ENCODE peak calls at places on chromosomes 13 and 19, in five cellular contexts. Q is cardiac muscle cell, E is uterus, V is upper lobe of left lung, X is lung. A is an unnamed sample. For H3K9me3 and H3K4me1, the result is how much of the 10 kb centered on the place peaks cover.

GRCh38 chr19:18991050-18991449 is 42.3 kb downstream of the SUGP2 start:
- DNase-seq in Q (no peak), E (no peak), V (no peak), X (no peak), A (no peak)

GRCh38 chr19:4130635-4131438 is 6.9 kb upstream of the MAP2K2 start:
- DNase-seq in Q (peak), E (no peak), V (no peak), X (no peak), A (peak)

GRCh38 chr19:45826934-45827333 is 11.8 kb upstream of the RSPH6A start:
- DNase-seq in Q (no peak), E (no peak), V (no peak), X (no peak), A (no peak)

GRCh38 chr13:47146991-47147783 is 250.3 kb upstream of the HTR2A start:
- DNase-seq in Q (no peak), E (no peak), V (no peak), X (no peak), A (no peak)

GRCh38 chr13:113792236-113792770 is 33.3 kb downstream of the TMEM255B start:
- DNase-seq in Q (no peak), E (no peak), V (no peak), X (no peak), A (no peak)

GRCh38 chr13:20566424-20566916 is 487 bp upstream of the IFT88 start:
- DNase-seq in Q (no peak), E (peak), V (no peak), X (no peak), A (no peak)

GRCh38 chr13:92807343-92807742 is 419.3 kb upstream of the GPC6 start:
- DNase-seq in Q (peak), E (no peak), V (no peak), X (no peak), A (no peak)

GRCh38 chr19:925087-925911 is 536 bp upstream of the ARID3A start:
- DNase-seq in Q (peak), E (peak), V (peak), X (peak), A (peak)

GRCh38 chr19:45657520-45658163 is 10.4 kb upstream of the GIPR start:
- DNase-seq in Q (no peak), E (no peak), V (no peak), X (no peak), A (peak)

GRCh38 chr13:36918246-36919060 is 1.6 kb downstream of the SMAD9 start:
- DNase-seq in Q (peak), E (no peak), V (no peak), X (no peak), A (no peak)

GRCh38 chr13:40240293-40240692 is 426.1 kb downstream of the FOXO1 start:
- DNase-seq in Q (no peak), E (no peak), V (no peak), X (no peak), A (no peak)

GRCh38 chr13:96279904-96280303 is 190.0 kb downstream of the HS6ST3 start:
- DNase-seq in Q (no peak), E (no peak), V (no peak), X (no peak), A (no peak)

GRCh38 chr13:34777914-34778303 is 164.2 kb upstream of the NBEA start:
- DNase-seq in Q (no peak), E (no peak), V (no peak), X (no peak), A (no peak)
- H3K9me3 ChIP-seq in Q (under half), E (under half), V (under half), X (under half), A (under half)

GRCh38 chr19:30006206-30006605 is 64.2 kb downstream of the URI1 start:
- DNase-seq in Q (no peak), E (no peak), V (no peak), X (no peak), A (no peak)

GRCh38 chr19:30011051-30011578 is 69.1 kb downstream of the URI1 start:
- DNase-seq in Q (no peak), E (no peak), V (no peak), X (no peak), A (no peak)

GRCh38 chr19:30009013-30009412 is 67.0 kb downstream of the URI1 start:
- DNase-seq in Q (no peak), E (no peak), V (no peak), X (no peak), A (no peak)

GRCh38 chr19:30004403-30004802 is 62.4 kb downstream of the URI1 start:
- DNase-seq in Q (no peak), E (no peak), V (no peak), X (no peak), A (no peak)

DNA sequence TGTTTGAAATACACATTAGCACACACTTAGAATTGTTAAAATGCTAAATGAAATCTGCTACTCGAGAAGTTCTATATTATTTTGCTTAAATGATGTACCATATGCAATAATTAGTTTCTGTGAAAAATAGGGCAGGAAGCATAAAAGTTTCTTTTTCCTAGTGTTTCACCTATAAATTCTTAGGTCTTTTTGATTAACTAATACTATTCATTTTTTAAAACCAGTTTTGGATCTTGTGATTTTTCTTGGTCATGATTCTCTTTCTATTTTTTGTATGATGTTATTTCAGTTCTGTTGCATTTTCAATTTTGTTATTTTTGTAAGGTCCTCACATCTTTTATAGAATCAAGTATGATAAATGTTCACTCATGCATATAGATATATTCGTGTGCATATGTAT is 66.1 kb downstream of the URI1 start:
- DNase-seq in Q (no peak), E (no peak), V (no peak), X (no peak), A (no peak)
- H3K4me1 ChIP-seq in Q (under half), E (under half), V (under half), X (under half), A (under half)

GRCh38 chr13:79936368-79937136 is 404.4 kb downstream of the SPRY2 start:
- DNase-seq in Q (peak), E (peak), V (no peak), X (peak), A (no peak)

GRCh38 chr13:79932556-79932955 is 408.4 kb downstream of the SPRY2 start:
- DNase-seq in Q (no peak), E (no peak), V (no peak), X (no peak), A (no peak)

GRCh38 chr13:79935121-79935520 is 405.8 kb downstream of the SPRY2 start:
- DNase-seq in Q (no peak), E (no peak), V (no peak), X (no peak), A (no peak)

GRCh38 chr13:79937311-79938243 is 403.3 kb downstream of the SPRY2 start:
- DNase-seq in Q (no peak), E (no peak), V (no peak), X (no peak), A (no peak)

DNA sequence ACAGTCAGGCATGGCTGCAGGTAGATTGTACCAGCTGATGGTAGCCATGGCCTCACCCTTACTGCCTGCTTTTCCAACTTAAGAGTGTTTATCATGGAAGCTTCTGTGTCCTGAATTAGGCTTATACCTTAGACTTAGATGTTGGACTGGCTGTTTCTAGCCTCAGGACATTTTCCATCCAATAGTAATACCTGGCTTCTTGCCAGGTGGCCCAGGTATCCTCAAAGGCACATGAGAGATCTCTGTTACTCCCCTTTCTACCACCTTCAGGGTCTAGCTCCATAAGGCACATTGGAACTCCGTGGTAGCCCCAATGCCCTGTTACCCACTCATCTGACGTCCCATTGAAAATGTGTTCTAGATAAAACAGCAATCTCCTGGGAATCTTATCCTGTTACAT is 407.5 kb downstream of the SPRY2 start:
- DNase-seq in Q (no peak), E (no peak), V (no peak), X (no peak), A (no peak)
- H3K9me3 ChIP-seq in Q (under half), E (under half), V (under half), X (under half), A (under half)

GRCh38 chr19:11577451-11578341 is at the start of gene ACP5:
- DNase-seq in Q (no peak), E (no peak), V (peak), X (no peak), A (no peak)
- H3K4me1 ChIP-seq in Q (under half), E (under half), V (under half), X (under half), A (under half)

GRCh38 chr19:38499532-38499931 is 66.0 kb downstream of the RYR1 start:
- DNase-seq in Q (no peak), E (no peak), V (no peak), X (no peak), A (no peak)

GRCh38 chr19:38494379-38494778 is 60.9 kb downstream of the RYR1 start:
- DNase-seq in Q (no peak), E (no peak), V (no peak), X (no peak), A (no peak)

GRCh38 chr19:38496603-38497487 is 63.4 kb downstream of the RYR1 start:
- DNase-seq in Q (peak), E (no peak), V (no peak), X (no peak), A (no peak)

GRCh38 chr19:38497907-38498306 is 64.4 kb downstream of the RYR1 start:
- DNase-seq in Q (no peak), E (no peak), V (no peak), X (no peak), A (no peak)

GRCh38 chr19:38496116-38496515 is 62.6 kb downstream of the RYR1 start:
- DNase-seq in Q (no peak), E (no peak), V (no peak), X (no peak), A (no peak)
- H3K9me3 ChIP-seq in Q (under half), E (under half), V (under half), X (under half), A (under half)

DNA sequence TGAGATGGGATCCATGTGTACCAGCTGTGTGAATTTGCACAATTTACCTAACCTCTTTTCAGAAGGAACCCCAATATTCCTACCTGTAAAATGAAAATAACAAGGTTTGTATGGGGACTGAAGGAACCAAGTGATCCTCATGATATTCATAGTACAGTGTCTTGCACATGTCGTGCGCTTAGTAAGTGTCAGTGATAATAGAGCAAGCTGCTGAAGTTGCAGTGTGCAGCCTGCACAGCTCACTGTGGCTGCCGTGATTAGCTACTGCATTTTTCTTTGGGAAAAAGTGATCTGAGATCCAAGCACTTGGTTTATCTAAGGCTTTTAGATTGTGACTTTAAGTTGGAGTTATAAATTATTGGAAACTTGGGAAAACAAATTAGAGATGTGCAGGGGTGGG is 135.9 kb upstream of the FRY start:
- DNase-seq in Q (no peak), E (no peak), V (no peak), X (no peak), A (no peak)
- H3K4me1 ChIP-seq in Q (under half), E (under half), V (under half), X (under half), A (under half)

DNA sequence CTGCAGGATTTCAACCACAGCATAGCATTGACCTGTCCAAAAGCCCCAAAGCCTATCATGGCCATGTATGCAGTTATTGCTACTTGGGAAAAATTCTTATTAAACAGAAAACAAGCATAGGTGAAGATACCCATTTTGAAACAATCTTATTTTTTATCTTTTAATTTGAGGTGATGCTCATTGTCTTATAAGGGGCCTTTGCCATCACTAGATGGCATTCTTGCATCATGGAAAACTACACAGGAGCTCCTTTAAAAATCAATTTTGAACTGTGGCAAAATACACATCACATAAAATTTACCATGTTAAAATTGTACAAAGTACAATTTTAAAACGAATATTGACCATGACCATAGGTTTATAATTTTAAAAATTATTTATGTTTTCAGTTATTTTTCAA is 38.9 kb upstream of the ZNF835 start:
- DNase-seq in Q (no peak), E (no peak), V (no peak), X (no peak), A (no peak)
- H3K9me3 ChIP-seq in Q (under half), E (under half), V (under half), X (under half), A (under half)

GRCh38 chr13:48979892-48980291 is 4.2 kb downstream of the FNDC3A start:
- DNase-seq in Q (no peak), E (no peak), V (no peak), X (no peak), A (no peak)
- H3K4me1 ChIP-seq in Q (under half), E (under half), V (under half), X (under half), A (under half)

A was measured in Caco-2.